ENCODE peak calls at places on chromosomes 16 and 17, in seven cellular contexts. One of them, this sample, is unnamed.

GRCh38 chr16:56424791-56425438 is 430 bp downstream of the AMFR start:
- DNase-seq in choroid plexus epithelial cell: peak; percentile 27
- DNase-seq in memory B cell: peak; percentile 46
- DNase-seq in T follicular helper cell: peak; percentile 15
- DNase-seq in NCI-H1105: peak; percentile 38
- DNase-seq in T-helper 2 cell: peak; percentile 21
- DNase-seq in ELF-1: peak; percentile 38
- DNase-seq in this sample: peak; percentile 30

GRCh38 chr16:11014159-11014558 is 69.8 kb downstream of the CLEC16A start:
- DNase-seq in choroid plexus epithelial cell: peak; percentile 93
- DNase-seq in memory B cell: no peak
- DNase-seq in T follicular helper cell: no peak
- DNase-seq in NCI-H1105: no peak
- DNase-seq in T-helper 2 cell: no peak
- DNase-seq in ELF-1: no peak
- DNase-seq in this sample: no peak

GRCh38 chr17:79126139-79126538 is 51.5 kb downstream of the ENGASE start:
- DNase-seq in choroid plexus epithelial cell: peak; percentile 5
- DNase-seq in memory B cell: no peak
- DNase-seq in T follicular helper cell: no peak
- DNase-seq in NCI-H1105: no peak
- DNase-seq in T-helper 2 cell: no peak
- DNase-seq in ELF-1: peak; percentile 33
- DNase-seq in this sample: no peak

GRCh38 chr16:47958726-47959125 is 197.1 kb downstream of the ABCC12 start:
- DNase-seq in choroid plexus epithelial cell: no peak
- DNase-seq in memory B cell: no peak
- DNase-seq in T follicular helper cell: no peak
- DNase-seq in NCI-H1105: no peak
- DNase-seq in T-helper 2 cell: no peak
- DNase-seq in ELF-1: no peak
- DNase-seq in this sample: no peak

GRCh38 chr16:53091508-53092211 is 36.9 kb downstream of the CHD9 start:
- DNase-seq in choroid plexus epithelial cell: peak; percentile 84
- DNase-seq in memory B cell: peak; percentile 16
- DNase-seq in T follicular helper cell: no peak
- DNase-seq in NCI-H1105: peak; percentile 91
- DNase-seq in T-helper 2 cell: no peak
- DNase-seq in ELF-1: peak; percentile 84
- DNase-seq in this sample: no peak

GRCh38 chr17:42436401-42436800 is 13.3 kb upstream of the CAVIN1 start:
- DNase-seq in choroid plexus epithelial cell: peak; percentile 97
- DNase-seq in memory B cell: no peak
- DNase-seq in T follicular helper cell: no peak
- DNase-seq in NCI-H1105: no peak
- DNase-seq in T-helper 2 cell: no peak
- DNase-seq in ELF-1: no peak
- DNase-seq in this sample: no peak

GRCh38 chr17:77840576-77841160 is 117.8 kb upstream of the TNRC6C start:
- DNase-seq in choroid plexus epithelial cell: no peak
- DNase-seq in memory B cell: no peak
- DNase-seq in T follicular helper cell: no peak
- DNase-seq in NCI-H1105: no peak
- DNase-seq in T-helper 2 cell: no peak
- DNase-seq in ELF-1: no peak
- DNase-seq in this sample: no peak

GRCh38 chr16:69363281-69363717 is 11.7 kb upstream of the TMED6 start:
- DNase-seq in choroid plexus epithelial cell: no peak
- DNase-seq in memory B cell: no peak
- DNase-seq in T follicular helper cell: no peak
- DNase-seq in NCI-H1105: no peak
- DNase-seq in T-helper 2 cell: no peak
- DNase-seq in ELF-1: no peak
- DNase-seq in this sample: no peak

GRCh38 chr17:79320331-79320730 is 245.7 kb downstream of the ENGASE start:
- DNase-seq in choroid plexus epithelial cell: no peak
- DNase-seq in memory B cell: no peak
- DNase-seq in T follicular helper cell: no peak
- DNase-seq in NCI-H1105: no peak
- DNase-seq in T-helper 2 cell: no peak
- DNase-seq in ELF-1: no peak
- DNase-seq in this sample: no peak

GRCh38 chr16:53714080-53715050 is 10.4 kb downstream of the FTO start:
- DNase-seq in choroid plexus epithelial cell: no peak
- DNase-seq in memory B cell: no peak
- DNase-seq in T follicular helper cell: no peak
- DNase-seq in NCI-H1105: peak; percentile 73
- DNase-seq in T-helper 2 cell: no peak
- DNase-seq in ELF-1: peak; percentile 14
- DNase-seq in this sample: no peak

GRCh38 chr16:6682142-6682811 is 650.4 kb upstream of the RBFOX1 start:
- DNase-seq in choroid plexus epithelial cell: no peak
- DNase-seq in memory B cell: no peak
- DNase-seq in T follicular helper cell: no peak
- DNase-seq in NCI-H1105: no peak
- DNase-seq in T-helper 2 cell: no peak
- DNase-seq in ELF-1: peak; percentile 81
- DNase-seq in this sample: no peak

GRCh38 chr16:77835111-77835510 is 46.7 kb downstream of the VAT1L start:
- DNase-seq in choroid plexus epithelial cell: no peak
- DNase-seq in memory B cell: no peak
- DNase-seq in T follicular helper cell: no peak
- DNase-seq in NCI-H1105: no peak
- DNase-seq in T-helper 2 cell: no peak
- DNase-seq in ELF-1: no peak
- DNase-seq in this sample: no peak

GRCh38 chr17:73103661-73104335 is 11.3 kb upstream of the SLC39A11 start:
- DNase-seq in choroid plexus epithelial cell: peak; percentile 89
- DNase-seq in memory B cell: no peak
- DNase-seq in T follicular helper cell: no peak
- DNase-seq in NCI-H1105: no peak
- DNase-seq in T-helper 2 cell: no peak
- DNase-seq in ELF-1: no peak
- DNase-seq in this sample: no peak

GRCh38 chr17:4899341-4900230 is at the start of gene C17orf107:
- DNase-seq in choroid plexus epithelial cell: peak; percentile 61
- DNase-seq in memory B cell: peak; percentile 89
- DNase-seq in T follicular helper cell: peak; percentile 96
- DNase-seq in NCI-H1105: peak; percentile 78
- DNase-seq in T-helper 2 cell: peak; percentile 97
- DNase-seq in ELF-1: peak; percentile 91
- DNase-seq in this sample: no peak

GRCh38 chr16:78654929-78655328 is 555.5 kb downstream of the WWOX start:
- DNase-seq in choroid plexus epithelial cell: no peak
- DNase-seq in memory B cell: no peak
- DNase-seq in T follicular helper cell: no peak
- DNase-seq in NCI-H1105: no peak
- DNase-seq in T-helper 2 cell: no peak
- DNase-seq in ELF-1: no peak
- DNase-seq in this sample: no peak

GRCh38 chr17:64403881-64404460 is 13.3 kb upstream of the PECAM1 start:
- DNase-seq in choroid plexus epithelial cell: no peak
- DNase-seq in memory B cell: no peak
- DNase-seq in T follicular helper cell: no peak
- DNase-seq in NCI-H1105: no peak
- DNase-seq in T-helper 2 cell: no peak
- DNase-seq in ELF-1: no peak
- DNase-seq in this sample: no peak

GRCh38 chr17:39628655-39629493 is 2.1 kb downstream of the PPP1R1B start:
- DNase-seq in choroid plexus epithelial cell: no peak
- DNase-seq in memory B cell: no peak
- DNase-seq in T follicular helper cell: no peak
- DNase-seq in NCI-H1105: no peak
- DNase-seq in T-helper 2 cell: no peak
- DNase-seq in ELF-1: no peak
- DNase-seq in this sample: no peak

GRCh38 chr16:535446-536405 is 8.2 kb downstream of the CAPN15 start:
- DNase-seq in choroid plexus epithelial cell: peak; percentile 68
- DNase-seq in memory B cell: no peak
- DNase-seq in T follicular helper cell: no peak
- DNase-seq in NCI-H1105: no peak
- DNase-seq in T-helper 2 cell: no peak
- DNase-seq in ELF-1: no peak
- DNase-seq in this sample: peak; percentile 70

GRCh38 chr17:50258647-50259483 is 15.4 kb upstream of the TMEM92 start:
- DNase-seq in choroid plexus epithelial cell: peak; percentile 28
- DNase-seq in memory B cell: no peak
- DNase-seq in T follicular helper cell: no peak
- DNase-seq in NCI-H1105: no peak
- DNase-seq in T-helper 2 cell: no peak
- DNase-seq in ELF-1: no peak
- DNase-seq in this sample: no peak

GRCh38 chr16:66454751-66455150 is 27.7 kb downstream of the BEAN1 start:
- DNase-seq in choroid plexus epithelial cell: no peak
- DNase-seq in memory B cell: no peak
- DNase-seq in T follicular helper cell: no peak
- DNase-seq in NCI-H1105: no peak
- DNase-seq in T-helper 2 cell: no peak
- DNase-seq in ELF-1: no peak
- DNase-seq in this sample: no peak

GRCh38 chr17:40316571-40317344 is 7.8 kb downstream of the RARA start:
- DNase-seq in choroid plexus epithelial cell: peak; percentile 75
- DNase-seq in memory B cell: no peak
- DNase-seq in T follicular helper cell: no peak
- DNase-seq in NCI-H1105: no peak
- DNase-seq in T-helper 2 cell: no peak
- DNase-seq in ELF-1: peak; percentile 86
- DNase-seq in this sample: no peak